ENCODE peak calls at places on chromosomes 7 and 10, in eight cellular contexts. One of them, this sample, is unnamed.

GRCh38 chr7:107691713-107692112 is 31.1 kb downstream of the SLC26A4 start:
- DNase-seq in PC-3: no peak
- DNase-seq in IMR-90: peak
- DNase-seq in stomach: no peak
- DNase-seq in astrocyte of the spinal cord: peak
- DNase-seq in GM12865: no peak
- DNase-seq in breast epithelium: no peak
- DNase-seq in fibroblast of lung: peak
- DNase-seq in this sample: no peak

GRCh38 chr10:10092581-10092980 is 925.1 kb upstream of the CELF2 start:
- DNase-seq in fibroblast of lung: peak
- DNase-seq in astrocyte of the spinal cord: peak
- DNase-seq in stomach: no peak
- DNase-seq in IMR-90: peak
- DNase-seq in GM12865: no peak
- DNase-seq in PC-3: no peak
- DNase-seq in breast epithelium: no peak
- DNase-seq in this sample: no peak

GRCh38 chr7:139871276-139871675 is 42.2 kb downstream of the TBXAS1 start:
- DNase-seq in IMR-90: peak
- DNase-seq in stomach: no peak
- DNase-seq in fibroblast of lung: peak
- DNase-seq in breast epithelium: no peak
- DNase-seq in PC-3: no peak
- DNase-seq in GM12865: no peak
- DNase-seq in astrocyte of the spinal cord: peak
- DNase-seq in this sample: no peak

GRCh38 chr10:81862596-81862995 is 12.4 kb upstream of the NRG3 start:
- DNase-seq in GM12865: no peak
- DNase-seq in stomach: no peak
- DNase-seq in fibroblast of lung: no peak
- DNase-seq in breast epithelium: no peak
- DNase-seq in astrocyte of the spinal cord: no peak
- DNase-seq in IMR-90: no peak
- DNase-seq in PC-3: no peak
- DNase-seq in this sample: no peak

GRCh38 chr10:123613346-123613850 is 52.8 kb upstream of the GPR26 start:
- DNase-seq in stomach: no peak
- DNase-seq in GM12865: no peak
- DNase-seq in PC-3: no peak
- DNase-seq in fibroblast of lung: no peak
- DNase-seq in IMR-90: no peak
- DNase-seq in astrocyte of the spinal cord: no peak
- DNase-seq in breast epithelium: no peak
- DNase-seq in this sample: no peak

GRCh38 chr7:131471605-131472004 is 84.8 kb downstream of the PODXL start:
- DNase-seq in IMR-90: no peak
- DNase-seq in stomach: no peak
- DNase-seq in fibroblast of lung: no peak
- DNase-seq in PC-3: no peak
- DNase-seq in astrocyte of the spinal cord: peak
- DNase-seq in GM12865: no peak
- DNase-seq in breast epithelium: no peak
- DNase-seq in this sample: no peak

GRCh38 chr10:132391372-132392020 is 5.5 kb upstream of the PWWP2B start:
- DNase-seq in breast epithelium: no peak
- DNase-seq in stomach: peak
- DNase-seq in fibroblast of lung: no peak
- DNase-seq in IMR-90: no peak
- DNase-seq in astrocyte of the spinal cord: no peak
- DNase-seq in PC-3: no peak
- DNase-seq in GM12865: no peak
- DNase-seq in this sample: no peak

GRCh38 chr10:124636271-124636993 is 107.7 kb downstream of the FAM53B start:
- DNase-seq in stomach: no peak
- DNase-seq in astrocyte of the spinal cord: no peak
- DNase-seq in fibroblast of lung: no peak
- DNase-seq in PC-3: no peak
- DNase-seq in GM12865: no peak
- DNase-seq in breast epithelium: no peak
- DNase-seq in IMR-90: no peak
- DNase-seq in this sample: no peak

DNA sequence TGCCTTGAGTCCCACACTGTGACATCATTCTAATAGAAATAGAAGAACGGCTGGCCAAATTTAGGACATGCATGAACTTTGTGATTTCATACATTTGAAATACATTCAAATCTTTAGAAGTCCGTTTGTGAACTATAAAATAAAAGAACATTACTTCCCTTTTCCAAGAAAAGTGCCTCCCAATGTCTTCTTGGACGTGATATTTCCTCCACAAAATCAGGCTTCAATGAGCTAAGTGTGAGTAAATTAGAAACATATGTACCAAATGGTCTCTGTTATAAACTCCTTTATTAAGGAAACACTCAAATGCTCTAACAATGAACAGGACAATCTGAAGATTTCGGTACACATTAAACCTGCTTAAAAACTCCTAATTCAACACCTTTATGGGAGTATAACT is 314.4 kb upstream of the AKR1E2 start:
- DNase-seq in fibroblast of lung: peak
- DNase-seq in breast epithelium: no peak
- DNase-seq in GM12865: no peak
- DNase-seq in stomach: no peak
- DNase-seq in PC-3: no peak
- DNase-seq in astrocyte of the spinal cord: peak
- DNase-seq in IMR-90: no peak
- DNase-seq in this sample: no peak
- TF ChIP-seq CTCF in fibroblast of lung: no peak
- TF ChIP-seq CTCF in breast epithelium: no peak
- TF ChIP-seq CTCF in GM12865: no peak
- TF ChIP-seq CTCF in stomach: no peak
- TF ChIP-seq CTCF in PC-3: no peak
- TF ChIP-seq CTCF in astrocyte of the spinal cord: no peak
- TF ChIP-seq CTCF in IMR-90: no peak
- TF ChIP-seq CTCF in this sample: no peak

GRCh38 chr7:76260171-76260703 is 42.2 kb upstream of the HSPB1 start:
- DNase-seq in breast epithelium: no peak
- DNase-seq in IMR-90: no peak
- DNase-seq in stomach: no peak
- DNase-seq in astrocyte of the spinal cord: no peak
- DNase-seq in GM12865: peak
- DNase-seq in PC-3: peak
- DNase-seq in fibroblast of lung: no peak
- DNase-seq in this sample: peak
- H3K4me3 ChIP-seq in breast epithelium: peak
- H3K4me3 ChIP-seq in IMR-90: no peak
- H3K4me3 ChIP-seq in stomach: peak
- H3K4me3 ChIP-seq in astrocyte of the spinal cord: peak
- H3K4me3 ChIP-seq in GM12865: no peak
- H3K4me3 ChIP-seq in PC-3: peak
- H3K4me3 ChIP-seq in fibroblast of lung: no peak
- H3K4me3 ChIP-seq in this sample: peak

GRCh38 chr10:15267496-15267895 is 99.0 kb upstream of the NMT2 start:
- DNase-seq in fibroblast of lung: no peak
- DNase-seq in stomach: no peak
- DNase-seq in GM12865: no peak
- DNase-seq in breast epithelium: no peak
- DNase-seq in PC-3: no peak
- DNase-seq in IMR-90: no peak
- DNase-seq in astrocyte of the spinal cord: no peak
- DNase-seq in this sample: no peak
- TF ChIP-seq CTCF in fibroblast of lung: no peak
- TF ChIP-seq CTCF in stomach: no peak
- TF ChIP-seq CTCF in GM12865: no peak
- TF ChIP-seq CTCF in breast epithelium: no peak
- TF ChIP-seq CTCF in PC-3: no peak
- TF ChIP-seq CTCF in IMR-90: no peak
- TF ChIP-seq CTCF in astrocyte of the spinal cord: no peak
- TF ChIP-seq CTCF in this sample: no peak

GRCh38 chr7:99410635-99411034 is 1.9 kb downstream of the BUD31 start:
- DNase-seq in astrocyte of the spinal cord: no peak
- DNase-seq in PC-3: no peak
- DNase-seq in breast epithelium: no peak
- DNase-seq in stomach: no peak
- DNase-seq in GM12865: no peak
- DNase-seq in IMR-90: no peak
- DNase-seq in fibroblast of lung: no peak
- DNase-seq in this sample: no peak
- H3K4me3 ChIP-seq in astrocyte of the spinal cord: no peak
- H3K4me3 ChIP-seq in PC-3: no peak
- H3K4me3 ChIP-seq in breast epithelium: no peak
- H3K4me3 ChIP-seq in stomach: no peak
- H3K4me3 ChIP-seq in GM12865: no peak
- H3K4me3 ChIP-seq in IMR-90: no peak
- H3K4me3 ChIP-seq in fibroblast of lung: no peak
- H3K4me3 ChIP-seq in this sample: no peak